ENCODE peak calls at places on chromosomes 3 and 15, in six cellular contexts. One of them, this sample, is unnamed.

GRCh38 chr3:130786306-130786705 is 39.7 kb upstream of the PIK3R4 start:
- DNase-seq in endothelial cell of umbilical vein: no peak
- DNase-seq in GM23338: no peak
- DNase-seq in PC-3: no peak
- DNase-seq in OCI-LY7: no peak
- DNase-seq in mammary epithelial cell: no peak
- DNase-seq in this sample: no peak

GRCh38 chr15:67175643-67176071 is 78.8 kb downstream of the AAGAB start:
- DNase-seq in endothelial cell of umbilical vein: peak; percentile 54
- DNase-seq in GM23338: no peak
- DNase-seq in PC-3: no peak
- DNase-seq in OCI-LY7: no peak
- DNase-seq in mammary epithelial cell: no peak
- DNase-seq in this sample: peak; percentile 83

GRCh38 chr15:96087180-96087886 is 243.2 kb upstream of the NR2F2 start:
- DNase-seq in endothelial cell of umbilical vein: peak; percentile 4
- DNase-seq in GM23338: peak; percentile 93
- DNase-seq in PC-3: no peak
- DNase-seq in OCI-LY7: no peak
- DNase-seq in mammary epithelial cell: no peak
- DNase-seq in this sample: no peak

GRCh38 chr3:89145995-89146394 is 38.6 kb downstream of the EPHA3 start:
- DNase-seq in endothelial cell of umbilical vein: no peak
- DNase-seq in GM23338: no peak
- DNase-seq in PC-3: peak; percentile 76
- DNase-seq in OCI-LY7: no peak
- DNase-seq in mammary epithelial cell: peak; percentile 77
- DNase-seq in this sample: peak; percentile 92

GRCh38 chr3:157204431-157204830 is 44.5 kb upstream of the CCNL1 start:
- DNase-seq in endothelial cell of umbilical vein: peak; percentile 74
- DNase-seq in GM23338: peak; percentile 54
- DNase-seq in PC-3: peak; percentile 77
- DNase-seq in OCI-LY7: no peak
- DNase-seq in mammary epithelial cell: peak; percentile 5
- DNase-seq in this sample: peak; percentile 24

GRCh38 chr15:40002295-40002694 is 36.7 kb downstream of the SRP14 start:
- DNase-seq in endothelial cell of umbilical vein: no peak
- DNase-seq in GM23338: peak; percentile 32
- DNase-seq in PC-3: peak; percentile 18
- DNase-seq in OCI-LY7: no peak
- DNase-seq in mammary epithelial cell: peak; percentile 28
- DNase-seq in this sample: peak; percentile 16

GRCh38 chr15:40313531-40314398 is 6.0 kb upstream of the PLCB2 start:
- DNase-seq in endothelial cell of umbilical vein: peak; percentile 43
- DNase-seq in GM23338: no peak
- DNase-seq in PC-3: peak; percentile 74
- DNase-seq in OCI-LY7: no peak
- DNase-seq in mammary epithelial cell: peak; percentile 57
- DNase-seq in this sample: no peak

GRCh38 chr3:183149915-183150825 is 12.4 kb downstream of the LAMP3 start:
- DNase-seq in endothelial cell of umbilical vein: no peak
- DNase-seq in GM23338: peak; percentile 12
- DNase-seq in PC-3: no peak
- DNase-seq in OCI-LY7: no peak
- DNase-seq in mammary epithelial cell: no peak
- DNase-seq in this sample: no peak

GRCh38 chr15:40338041-40338657 is 2.6 kb downstream of the CCDC9B start:
- DNase-seq in endothelial cell of umbilical vein: peak; percentile 75
- DNase-seq in GM23338: peak; percentile 92
- DNase-seq in PC-3: peak; percentile 73
- DNase-seq in OCI-LY7: peak; percentile 81
- DNase-seq in mammary epithelial cell: peak; percentile 66
- DNase-seq in this sample: peak; percentile 57

GRCh38 chr15:57823325-57823860 is 116.9 kb downstream of the POLR2M start:
- DNase-seq in endothelial cell of umbilical vein: no peak
- DNase-seq in GM23338: no peak
- DNase-seq in PC-3: no peak
- DNase-seq in OCI-LY7: no peak
- DNase-seq in mammary epithelial cell: no peak
- DNase-seq in this sample: no peak

GRCh38 chr3:85567074-85567676 is 608.4 kb downstream of the CADM2 start:
- DNase-seq in endothelial cell of umbilical vein: peak; percentile 29
- DNase-seq in GM23338: peak; percentile 84
- DNase-seq in PC-3: peak; percentile 71
- DNase-seq in OCI-LY7: peak; percentile 46
- DNase-seq in mammary epithelial cell: peak; percentile 14
- DNase-seq in this sample: peak; percentile 66

GRCh38 chr3:60073228-60073627 is 1023.4 kb upstream of the CFAP20DC start:
- DNase-seq in endothelial cell of umbilical vein: no peak
- DNase-seq in GM23338: no peak
- DNase-seq in PC-3: no peak
- DNase-seq in OCI-LY7: no peak
- DNase-seq in mammary epithelial cell: no peak
- DNase-seq in this sample: no peak
- H3K79me2 ChIP-seq in endothelial cell of umbilical vein: no peaks in the 10 kb centered on the region
- H3K79me2 ChIP-seq in GM23338: no peaks in the 10 kb centered on the region
- H3K79me2 ChIP-seq in PC-3: no peaks in the 10 kb centered on the region
- H3K79me2 ChIP-seq in OCI-LY7: peaks cover 15% of the 10 kb centered on the region
- H3K79me2 ChIP-seq in mammary epithelial cell: no peaks in the 10 kb centered on the region
- H3K79me2 ChIP-seq in this sample: no peaks in the 10 kb centered on the region

DNA sequence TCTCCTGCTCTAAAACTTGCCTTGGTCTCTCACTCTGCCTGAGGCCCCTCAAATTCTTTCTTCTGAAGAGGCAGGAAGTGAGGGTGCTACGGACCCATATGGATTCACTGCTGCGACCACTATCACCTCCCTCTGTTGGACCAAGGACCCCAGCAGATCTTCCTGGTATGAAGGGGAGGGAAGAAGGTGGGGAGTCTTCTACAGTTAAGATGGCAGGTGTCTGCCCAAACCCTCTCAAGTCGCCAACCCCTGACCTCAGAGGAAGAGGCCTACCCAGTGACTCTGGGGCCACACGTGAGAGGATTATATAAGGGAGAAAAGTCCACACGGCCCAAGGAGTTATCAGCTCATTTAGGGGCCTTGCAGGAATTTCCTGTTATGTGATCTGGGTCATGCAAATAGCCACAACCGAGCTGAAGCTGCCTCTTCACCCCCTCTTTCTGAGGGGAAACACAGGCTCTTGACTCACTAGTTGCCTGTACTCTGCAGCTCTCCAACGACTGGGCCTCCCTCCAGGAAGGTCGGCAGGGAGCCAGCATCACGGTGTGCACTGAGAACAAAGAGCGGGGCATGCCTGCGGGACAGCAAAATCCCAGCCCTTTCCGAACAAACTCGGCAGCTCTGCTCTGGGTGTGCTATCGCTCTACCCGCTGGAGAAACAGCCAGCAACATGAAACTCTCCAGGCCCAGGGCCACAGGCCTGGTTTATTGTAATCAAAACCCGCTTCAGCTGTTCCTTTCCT is 116.0 kb downstream of the XXYLT1 start:
- DNase-seq in endothelial cell of umbilical vein: peak; percentile 100
- DNase-seq in GM23338: peak; percentile 44
- DNase-seq in PC-3: peak; percentile 88
- DNase-seq in OCI-LY7: peak; percentile 73
- DNase-seq in mammary epithelial cell: peak; percentile 84
- DNase-seq in this sample: peak; percentile 98
- H3K4me1 ChIP-seq in endothelial cell of umbilical vein: peaks cover 86% of the 10 kb centered on the region
- H3K4me1 ChIP-seq in GM23338: peaks cover 58% of the 10 kb centered on the region
- H3K4me1 ChIP-seq in PC-3: peaks cover 56% of the 10 kb centered on the region
- H3K4me1 ChIP-seq in OCI-LY7: peaks cover 78% of the 10 kb centered on the region
- H3K4me1 ChIP-seq in mammary epithelial cell: peaks cover 7% of the 10 kb centered on the region
- H3K4me1 ChIP-seq in this sample: peaks cover 48% of the 10 kb centered on the region

GRCh38 chr3:172844428-172844827 is 93.9 kb downstream of the ECT2 start:
- DNase-seq in endothelial cell of umbilical vein: no peak
- DNase-seq in GM23338: no peak
- DNase-seq in PC-3: no peak
- DNase-seq in OCI-LY7: no peak
- DNase-seq in mammary epithelial cell: no peak
- DNase-seq in this sample: no peak
- H2AFZ ChIP-seq in endothelial cell of umbilical vein: no peak overlapping the region
- H2AFZ ChIP-seq in GM23338: no peak overlapping the region
- H2AFZ ChIP-seq in PC-3: no peak overlapping the region
- H2AFZ ChIP-seq in OCI-LY7: no peak overlapping the region
- H2AFZ ChIP-seq in mammary epithelial cell: no peak overlapping the region
- H2AFZ ChIP-seq in this sample: no peak overlapping the region

DNA sequence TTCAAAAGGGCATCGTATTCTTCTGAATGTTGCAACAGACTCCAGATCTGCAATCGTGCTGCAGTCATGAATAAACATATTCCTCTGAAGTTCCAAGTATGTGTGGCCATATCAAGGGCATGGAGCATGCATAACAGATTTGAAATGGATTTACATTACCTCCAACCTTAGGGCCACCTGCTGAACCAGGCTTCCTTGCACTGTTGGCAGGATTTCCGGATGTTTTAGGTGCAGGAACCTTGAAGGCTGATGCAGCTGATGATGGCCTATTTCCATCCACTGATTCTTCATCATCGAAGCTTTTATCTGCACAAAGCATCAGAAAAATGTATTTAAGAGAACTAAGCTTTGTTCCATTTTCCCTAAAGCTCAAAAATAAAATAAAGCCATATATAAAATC is 73.5 kb downstream of the CLASP2 start:
- DNase-seq in endothelial cell of umbilical vein: no peak
- DNase-seq in GM23338: no peak
- DNase-seq in PC-3: no peak
- DNase-seq in OCI-LY7: no peak
- DNase-seq in mammary epithelial cell: no peak
- DNase-seq in this sample: no peak
- H3K79me2 ChIP-seq in endothelial cell of umbilical vein: no peaks in the 10 kb centered on the region
- H3K79me2 ChIP-seq in GM23338: peaks cover 11% of the 10 kb centered on the region
- H3K79me2 ChIP-seq in PC-3: no peaks in the 10 kb centered on the region
- H3K79me2 ChIP-seq in OCI-LY7: no peaks in the 10 kb centered on the region
- H3K79me2 ChIP-seq in mammary epithelial cell: peaks cover 9% of the 10 kb centered on the region
- H3K79me2 ChIP-seq in this sample: no peaks in the 10 kb centered on the region

GRCh38 chr15:90393040-90393439 is 5.0 kb downstream of the IQGAP1 start:
- DNase-seq in endothelial cell of umbilical vein: no peak
- DNase-seq in GM23338: no peak
- DNase-seq in PC-3: no peak
- DNase-seq in OCI-LY7: no peak
- DNase-seq in mammary epithelial cell: no peak
- DNase-seq in this sample: no peak
- H3K4me1 ChIP-seq in endothelial cell of umbilical vein: peaks cover 30% of the 10 kb centered on the region
- H3K4me1 ChIP-seq in GM23338: peaks cover 71% of the 10 kb centered on the region
- H3K4me1 ChIP-seq in PC-3: peaks cover 8% of the 10 kb centered on the region
- H3K4me1 ChIP-seq in OCI-LY7: peaks cover 21% of the 10 kb centered on the region
- H3K4me1 ChIP-seq in mammary epithelial cell: peaks cover 33% of the 10 kb centered on the region
- H3K4me1 ChIP-seq in this sample: peaks cover 2% of the 10 kb centered on the region

DNA sequence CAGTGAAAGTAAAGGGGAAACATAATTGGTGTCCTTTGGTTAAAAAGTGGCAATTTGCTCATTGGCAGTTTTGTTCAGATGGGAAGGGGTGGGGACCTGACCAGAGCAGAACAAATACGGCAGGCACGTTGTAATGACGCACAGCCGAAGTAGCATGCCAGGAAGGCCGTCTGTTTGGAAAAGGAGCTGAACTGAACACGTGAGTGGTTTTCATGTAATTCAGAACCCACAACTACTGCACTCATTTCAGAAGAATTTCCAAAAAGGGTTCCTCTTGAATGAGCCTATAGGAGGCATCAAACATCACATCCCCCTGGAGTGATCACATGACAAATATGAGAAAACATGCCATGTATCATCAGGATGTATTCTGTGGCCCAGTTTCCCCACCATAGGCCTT is 42.9 kb upstream of the LMCD1 start:
- DNase-seq in endothelial cell of umbilical vein: peak; percentile 25
- DNase-seq in GM23338: no peak
- DNase-seq in PC-3: no peak
- DNase-seq in OCI-LY7: no peak
- DNase-seq in mammary epithelial cell: no peak
- DNase-seq in this sample: peak; percentile 98
- H2AFZ ChIP-seq in endothelial cell of umbilical vein: no peak overlapping the region
- H2AFZ ChIP-seq in GM23338: no peak overlapping the region
- H2AFZ ChIP-seq in PC-3: no peak overlapping the region
- H2AFZ ChIP-seq in OCI-LY7: no peak overlapping the region
- H2AFZ ChIP-seq in mammary epithelial cell: no peak overlapping the region
- H2AFZ ChIP-seq in this sample: no peak overlapping the region

GRCh38 chr3:71254658-71255057 is 328.9 kb downstream of the FOXP1 start:
- DNase-seq in endothelial cell of umbilical vein: no peak
- DNase-seq in GM23338: no peak
- DNase-seq in PC-3: no peak
- DNase-seq in OCI-LY7: no peak
- DNase-seq in mammary epithelial cell: no peak
- DNase-seq in this sample: peak; percentile 60

GRCh38 chr3:71253169-71253568 is 330.4 kb downstream of the FOXP1 start:
- DNase-seq in endothelial cell of umbilical vein: no peak
- DNase-seq in GM23338: no peak
- DNase-seq in PC-3: no peak
- DNase-seq in OCI-LY7: no peak
- DNase-seq in mammary epithelial cell: no peak
- DNase-seq in this sample: no peak

GRCh38 chr3:71252466-71252865 is 331.1 kb downstream of the FOXP1 start:
- DNase-seq in endothelial cell of umbilical vein: no peak
- DNase-seq in GM23338: no peak
- DNase-seq in PC-3: no peak
- DNase-seq in OCI-LY7: no peak
- DNase-seq in mammary epithelial cell: no peak
- DNase-seq in this sample: no peak

GRCh38 chr3:71255498-71255897 is 328.0 kb downstream of the FOXP1 start:
- DNase-seq in endothelial cell of umbilical vein: no peak
- DNase-seq in GM23338: no peak
- DNase-seq in PC-3: no peak
- DNase-seq in OCI-LY7: no peak
- DNase-seq in mammary epithelial cell: no peak
- DNase-seq in this sample: no peak

DNA sequence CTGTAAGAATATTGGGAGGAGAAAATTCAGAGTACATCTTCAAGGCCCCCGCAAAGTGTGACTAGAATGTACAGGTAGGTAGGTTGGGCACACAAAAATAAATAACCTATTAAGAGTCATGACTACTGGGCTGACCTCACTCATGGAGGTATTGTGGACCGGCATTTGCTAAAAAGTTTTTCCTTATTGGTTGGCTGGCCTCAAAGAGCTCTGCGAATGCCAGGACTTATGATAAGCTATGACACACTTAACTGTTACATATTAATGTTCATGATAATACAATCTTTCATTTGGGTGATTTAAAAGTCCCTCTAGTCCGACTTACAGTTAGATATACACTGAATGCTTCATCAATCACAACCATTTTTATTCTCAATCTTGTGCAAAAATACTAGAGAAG is 329.3 kb downstream of the FOXP1 start:
- DNase-seq in endothelial cell of umbilical vein: no peak
- DNase-seq in GM23338: no peak
- DNase-seq in PC-3: no peak
- DNase-seq in OCI-LY7: no peak
- DNase-seq in mammary epithelial cell: no peak
- DNase-seq in this sample: no peak
- H3K79me2 ChIP-seq in endothelial cell of umbilical vein: no peaks in the 10 kb centered on the region
- H3K79me2 ChIP-seq in GM23338: no peaks in the 10 kb centered on the region
- H3K79me2 ChIP-seq in PC-3: no peaks in the 10 kb centered on the region
- H3K79me2 ChIP-seq in OCI-LY7: no peaks in the 10 kb centered on the region
- H3K79me2 ChIP-seq in mammary epithelial cell: no peaks in the 10 kb centered on the region
- H3K79me2 ChIP-seq in this sample: no peaks in the 10 kb centered on the region

This sample was measured in fibroblast of lung.